ENCODE peak calls at places on chromosomes 13 and 19, in six cellular contexts. H is breast epithelium, Y is iPS DF 6.9, V is cardiac muscle cell, T is A549, L is HAP-1. A is an unnamed sample.

GRCh38 chr19:3304871-3305423 is 61.4 kb upstream of the NFIC start:
- DNase-seq in H (peak; percentile 40), Y (peak; percentile 63), V (peak; percentile 77), T (peak; percentile 62), L (peak; percentile 86), A (peak; percentile 86)

GRCh38 chr19:518292-519231 is 11.3 kb downstream of the TPGS1 start:
- DNase-seq in H (no peak), Y (no peak), V (peak; percentile 70), T (no peak), L (no peak), A (peak; percentile 85)

GRCh38 chr19:681029-681626 is 4.9 kb downstream of the FSTL3 start:
- DNase-seq in H (no peak), Y (no peak), V (no peak), T (no peak), L (peak; percentile 98), A (peak; percentile 93)

GRCh38 chr13:109545964-109546363 is 240.4 kb downstream of the IRS2 start:
- DNase-seq in H (no peak), Y (no peak), V (no peak), T (no peak), L (no peak), A (no peak)

GRCh38 chr19:10390652-10391286 is 10.4 kb upstream of the TYK2 start:
- DNase-seq in H (peak; percentile 76), Y (no peak), V (peak; percentile 81), T (peak; percentile 64), L (peak; percentile 85), A (peak; percentile 84)

GRCh38 chr13:97224544-97225324 is 2.6 kb downstream of the MBNL2 start:
- DNase-seq in H (peak; percentile 68), Y (no peak), V (peak; percentile 66), T (no peak), L (peak; percentile 72), A (no peak)

GRCh38 chr19:40445006-40445312 is 824 bp upstream of the SERTAD3 start:
- DNase-seq in H (no peak), Y (no peak), V (no peak), T (no peak), L (no peak), A (no peak)

GRCh38 chr13:73876323-73876722 is 257.9 kb downstream of the KLF12 start:
- DNase-seq in H (no peak), Y (no peak), V (peak; percentile 47), T (no peak), L (peak; percentile 21), A (no peak)

GRCh38 chr19:8473652-8474476 is 28.6 kb downstream of the PRAM1 start:
- DNase-seq in H (no peak), Y (no peak), V (no peak), T (no peak), L (no peak), A (no peak)

GRCh38 chr13:82800391-82800790 is 1081.9 kb downstream of the SLITRK1 start:
- DNase-seq in H (no peak), Y (no peak), V (peak; percentile 1), T (no peak), L (no peak), A (no peak)

GRCh38 chr19:2436384-2436783 is 9.0 kb upstream of the TIMM13 start:
- DNase-seq in H (no peak), Y (no peak), V (no peak), T (no peak), L (no peak), A (no peak)

GRCh38 chr19:524062-524674 is 7.4 kb upstream of the CDC34 start:
- DNase-seq in H (no peak), Y (no peak), V (no peak), T (no peak), L (no peak), A (no peak)

GRCh38 chr13:25132984-25133383 is 37.0 kb downstream of the PABPC3 start:
- DNase-seq in H (no peak), Y (no peak), V (no peak), T (no peak), L (no peak), A (no peak)

GRCh38 chr19:15812059-15812722 is 3.3 kb downstream of the OR10H1 start:
- DNase-seq in H (no peak), Y (no peak), V (no peak), T (no peak), L (no peak), A (no peak)

GRCh38 chr19:4328243-4328990 is 10.2 kb downstream of the STAP2 start:
- DNase-seq in H (peak; percentile 91), Y (peak; percentile 81), V (peak; percentile 93), T (no peak), L (peak; percentile 83), A (peak; percentile 98)

GRCh38 chr13:32791545-32792172 is 205.4 kb downstream of the PDS5B start:
- DNase-seq in H (no peak), Y (no peak), V (no peak), T (peak; percentile 2), L (no peak), A (no peak)

GRCh38 chr13:94239135-94239534 is 240.3 kb downstream of the DCT start:
- DNase-seq in H (no peak), Y (no peak), V (peak; percentile 63), T (no peak), L (no peak), A (no peak)

GRCh38 chr19:29285878-29286277 is 72.9 kb upstream of the UQCRFS1 start:
- DNase-seq in H (no peak), Y (no peak), V (peak; percentile 3), T (no peak), L (no peak), A (no peak)

GRCh38 chr19:37987356-37988332 is 80.6 kb downstream of the SIPA1L3 start:
- DNase-seq in H (no peak), Y (no peak), V (no peak), T (no peak), L (peak; percentile 47), A (peak; percentile 38)

GRCh38 chr13:114161028-114161556 is 18.0 kb upstream of the CFAP97D2 start:
- DNase-seq in H (no peak), Y (no peak), V (no peak), T (no peak), L (no peak), A (no peak)

GRCh38 chr19:18264428-18264827 is 9.8 kb downstream of the IQCN start:
- DNase-seq in H (no peak), Y (no peak), V (no peak), T (no peak), L (no peak), A (no peak)

GRCh38 chr19:18266863-18267686 is 7.2 kb downstream of the IQCN start:
- DNase-seq in H (no peak), Y (no peak), V (no peak), T (no peak), L (no peak), A (no peak)

GRCh38 chr19:18263324-18264215 is 10.7 kb downstream of the IQCN start:
- DNase-seq in H (no peak), Y (no peak), V (no peak), T (no peak), L (no peak), A (no peak)

GRCh38 chr19:18265611-18265981 is 8.7 kb downstream of the IQCN start:
- DNase-seq in H (no peak), Y (no peak), V (no peak), T (no peak), L (no peak), A (no peak)

GRCh38 chr19:18264956-18265610 is 9.2 kb downstream of the IQCN start:
- DNase-seq in H (no peak), Y (no peak), V (no peak), T (no peak), L (no peak), A (no peak)
- H3K4me1 ChIP-seq in H (no peaks in the 10 kb centered on the region), Y (no peaks in the 10 kb centered on the region), V (no peaks in the 10 kb centered on the region), T (no peaks in the 10 kb centered on the region), L (no peaks in the 10 kb centered on the region), A (peaks cover 16% of the 10 kb centered on the region)

GRCh38 chr19:44430956-44431355 is 17.3 kb downstream of the ZNF229 start:
- DNase-seq in H (no peak), Y (no peak), V (no peak), T (no peak), L (no peak), A (no peak)
- H3K9me3 ChIP-seq in H (peaks cover 78% of the 10 kb centered on the region), Y (peaks cover 27% of the 10 kb centered on the region), V (no peaks in the 10 kb centered on the region), T (peaks cover 90% of the 10 kb centered on the region), L (no peaks in the 10 kb centered on the region), A (peaks cover 99% of the 10 kb centered on the region)

GRCh38 chr19:41535029-41535622 is 40.8 kb upstream of the CEACAM21 start:
- DNase-seq in H (no peak), Y (no peak), V (no peak), T (no peak), L (no peak), A (no peak)
- H3K4me1 ChIP-seq in H (no peaks in the 10 kb centered on the region), Y (no peaks in the 10 kb centered on the region), V (no peaks in the 10 kb centered on the region), T (peaks cover 7% of the 10 kb centered on the region), L (no peaks in the 10 kb centered on the region), A (peaks cover 63% of the 10 kb centered on the region)

GRCh38 chr19:23378948-23379347 is 16.3 kb downstream of the ZNF91 start:
- DNase-seq in H (no peak), Y (no peak), V (no peak), T (no peak), L (no peak), A (no peak)
- H3K9me3 ChIP-seq in H (peaks cover 31% of the 10 kb centered on the region), Y (no peaks in the 10 kb centered on the region), V (peaks cover 2% of the 10 kb centered on the region), T (peaks cover 56% of the 10 kb centered on the region), L (peaks cover 2% of the 10 kb centered on the region), A (peaks cover 19% of the 10 kb centered on the region)

GRCh38 chr13:45331123-45331619 is 9.8 kb downstream of the TPT1 start:
- DNase-seq in H (no peak), Y (no peak), V (no peak), T (no peak), L (no peak), A (no peak)
- H3K4me1 ChIP-seq in H (no peaks in the 10 kb centered on the region), Y (no peaks in the 10 kb centered on the region), V (peaks cover 5% of the 10 kb centered on the region), T (peaks cover 56% of the 10 kb centered on the region), L (peaks cover 2% of the 10 kb centered on the region), A (peaks cover 100% of the 10 kb centered on the region)

GRCh38 chr19:56866563-56866962 is 26.0 kb upstream of the PEG3 start:
- DNase-seq in H (no peak), Y (no peak), V (no peak), T (no peak), L (no peak), A (no peak)

GRCh38 chr19:56864443-56865125 is 24.1 kb upstream of the PEG3 start:
- DNase-seq in H (no peak), Y (no peak), V (no peak), T (no peak), L (no peak), A (no peak)

GRCh38 chr19:56869886-56870285 is 29.4 kb upstream of the PEG3 start:
- DNase-seq in H (no peak), Y (no peak), V (no peak), T (no peak), L (no peak), A (no peak)

GRCh38 chr19:56873493-56873892 is 33.0 kb upstream of the PEG3 start:
- DNase-seq in H (no peak), Y (no peak), V (no peak), T (no peak), L (no peak), A (no peak)

GRCh38 chr19:56868446-56868845 is 27.9 kb upstream of the PEG3 start:
- DNase-seq in H (no peak), Y (no peak), V (no peak), T (no peak), L (no peak), A (no peak)
- H3K9me3 ChIP-seq in H (peaks cover 11% of the 10 kb centered on the region), Y (peaks cover 11% of the 10 kb centered on the region), V (no peaks in the 10 kb centered on the region), T (peaks cover 63% of the 10 kb centered on the region), L (no peaks in the 10 kb centered on the region), A (peaks cover 61% of the 10 kb centered on the region)